ENCODE peak calls at places on chromosomes 5 and 9, in seven cellular contexts. L is H1, S is mesendoderm, Z is IMR-90, A is neuronal stem cell, R is H9, X is mesenchymal stem cell. W is an unnamed sample.

GRCh38 chr9:74083681-74084433 is 413.3 kb upstream of the RORB start:
- DNase-seq in L (no peak), S (peak), Z (no peak), A (no peak), R (no peak), X (no peak), W (no peak)

GRCh38 chr5:134145779-134146581 is 30.8 kb downstream of the SKP1 start:
- DNase-seq in L (peak), S (peak), Z (peak), A (peak), R (peak), X (peak), W (peak)

GRCh38 chr5:143484604-143485003 is 81.1 kb upstream of the NR3C1 start:
- DNase-seq in L (no peak), S (no peak), Z (no peak), A (no peak), R (no peak), X (no peak), W (no peak)

GRCh38 chr9:136268318-136268717 is 22.7 kb upstream of the QSOX2 start:
- DNase-seq in L (no peak), S (peak), Z (no peak), A (peak), R (peak), X (no peak), W (no peak)

GRCh38 chr9:130893250-130894101 is 3.1 kb downstream of the QRFP start:
- DNase-seq in L (no peak), S (peak), Z (no peak), A (no peak), R (peak), X (peak), W (peak)

GRCh38 chr5:171989946-171990712 is 16.3 kb downstream of the FBXW11 start:
- DNase-seq in L (no peak), S (no peak), Z (no peak), A (no peak), R (no peak), X (no peak), W (peak)

GRCh38 chr5:124745367-124746251 is 830 bp downstream of the ZNF608 start:
- DNase-seq in L (no peak), S (no peak), Z (peak), A (no peak), R (no peak), X (peak), W (no peak)

GRCh38 chr5:124343451-124343867 is 403.0 kb downstream of the ZNF608 start:
- DNase-seq in L (no peak), S (no peak), Z (peak), A (no peak), R (no peak), X (peak), W (no peak)

GRCh38 chr5:79935992-79936643 is 54.9 kb downstream of the MTX3 start:
- DNase-seq in L (no peak), S (peak), Z (peak), A (no peak), R (no peak), X (peak), W (no peak)

GRCh38 chr5:11504794-11505193 is 399.5 kb downstream of the CTNND2 start:
- DNase-seq in L (no peak), S (peak), Z (no peak), A (no peak), R (no peak), X (peak), W (peak)

GRCh38 chr9:92550765-92551164 is 15.0 kb upstream of the ECM2 start:
- DNase-seq in L (no peak), S (peak), Z (no peak), A (no peak), R (no peak), X (no peak), W (no peak)

GRCh38 chr9:103928452-103928851 is 165.7 kb upstream of the SMC2 start:
- DNase-seq in L (no peak), S (no peak), Z (no peak), A (no peak), R (no peak), X (no peak), W (no peak)

GRCh38 chr9:124011460-124012301 is at the start of gene LHX2:
- DNase-seq in L (peak), S (peak), Z (peak), A (peak), R (peak), X (peak), W (peak)

GRCh38 chr5:80755634-80756033 is 100.9 kb upstream of the DHFR start:
- DNase-seq in L (no peak), S (no peak), Z (no peak), A (no peak), R (no peak), X (no peak), W (no peak)

GRCh38 chr9:71353723-71354122 is 232.3 kb upstream of the TRPM3 start:
- DNase-seq in L (no peak), S (no peak), Z (peak), A (no peak), R (no peak), X (no peak), W (no peak)

GRCh38 chr9:92187989-92188714 is 72.9 kb upstream of the SPTLC1 start:
- DNase-seq in L (no peak), S (no peak), Z (no peak), A (no peak), R (no peak), X (peak), W (no peak)

GRCh38 chr5:98721231-98721928 is 52.1 kb upstream of the RGMB start:
- DNase-seq in L (no peak), S (no peak), Z (peak), A (no peak), R (no peak), X (no peak), W (no peak)

GRCh38 chr5:44389410-44389879 is at the start of gene FGF10:
- DNase-seq in L (no peak), S (peak), Z (no peak), A (peak), R (peak), X (peak), W (no peak)

GRCh38 chr5:157080291-157080690 is 21.4 kb upstream of the HAVCR1 start:
- DNase-seq in L (no peak), S (no peak), Z (no peak), A (no peak), R (no peak), X (no peak), W (no peak)

GRCh38 chr5:73938280-73938937 is 312.4 kb downstream of the ARHGEF28 start:
- DNase-seq in L (no peak), S (peak), Z (peak), A (no peak), R (no peak), X (peak), W (peak)

GRCh38 chr9:109242751-109243150 is 75.7 kb upstream of the FRRS1L start:
- DNase-seq in L (no peak), S (no peak), Z (no peak), A (no peak), R (no peak), X (no peak), W (no peak)

GRCh38 chr9:133713960-133714495 is 24.1 kb downstream of the SARDH start:
- DNase-seq in L (no peak), S (no peak), Z (no peak), A (no peak), R (no peak), X (no peak), W (no peak)

GRCh38 chr5:128199104-128199503 is 115.5 kb downstream of the SLC12A2 start:
- DNase-seq in L (no peak), S (no peak), Z (peak), A (no peak), R (no peak), X (peak), W (peak)

GRCh38 chr5:141960018-141960417 is 2.0 kb upstream of the PCDH12 start:
- DNase-seq in L (no peak), S (peak), Z (no peak), A (no peak), R (no peak), X (no peak), W (no peak)

GRCh38 chr5:156256644-156257043 is 70.3 kb upstream of the SGCD start:
- DNase-seq in L (no peak), S (no peak), Z (no peak), A (no peak), R (no peak), X (no peak), W (no peak)

GRCh38 chr5:57680686-57681085 is 198.1 kb upstream of the ACTBL2 start:
- DNase-seq in L (no peak), S (no peak), Z (no peak), A (no peak), R (no peak), X (no peak), W (no peak)
- H3K18ac ChIP-seq in L (no peak), S (no peak), Z (no peak), A (no peak), R (no peak), X (no peak), W (no peak)

DNA sequence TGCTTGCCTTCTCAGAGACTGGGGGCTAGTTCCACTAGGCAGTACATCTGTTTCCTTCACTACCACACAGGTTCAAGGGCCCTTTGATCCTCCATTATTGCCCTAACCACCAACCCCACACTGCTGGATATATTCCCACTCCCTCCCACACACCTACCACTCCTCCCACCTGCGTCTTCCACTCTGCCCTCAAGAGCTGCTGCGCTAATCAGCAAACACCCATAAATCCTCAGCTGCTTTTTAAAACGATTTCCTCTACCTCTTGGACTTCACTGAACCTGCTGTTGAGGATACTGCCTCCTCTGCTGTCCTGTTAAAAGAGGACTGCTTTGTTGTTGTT is 120.9 kb downstream of the MAPKAP1 start:
- DNase-seq in L (no peak), S (no peak), Z (no peak), A (no peak), R (no peak), X (no peak), W (no peak)
- H3K18ac ChIP-seq in L (no peak), S (no peak), Z (no peak), A (no peak), R (no peak), X (no peak), W (peak)

GRCh38 chr5:63375851-63376250 is 586.4 kb downstream of the HTR1A start:
- DNase-seq in L (no peak), S (no peak), Z (no peak), A (no peak), R (no peak), X (no peak), W (no peak)
- H3K18ac ChIP-seq in L (no peak), S (no peak), Z (no peak), A (peak), R (no peak), X (no peak), W (no peak)

GRCh38 chr5:162139190-162139589 is 71.6 kb downstream of the GABRG2 start:
- DNase-seq in L (no peak), S (no peak), Z (no peak), A (no peak), R (no peak), X (no peak), W (no peak)
- H3K18ac ChIP-seq in L (no peak), S (no peak), Z (no peak), A (no peak), R (no peak), X (no peak), W (no peak)

W was measured in trophoblast cell.